ENCODE peak calls at places on chromosomes 12 and 14, in eight cellular contexts. One of them, this sample, is unnamed.

GRCh38 chr12:118059645-118060275 is 1.2 kb downstream of the WSB2 start:
- DNase-seq in amygdala: no peak
- DNase-seq in progenitor cell of endocrine pancreas: no peak
- DNase-seq in body of pancreas: no peak
- DNase-seq in cortex of kidney: no peak
- DNase-seq in NCI-H1930: no peak
- DNase-seq in GM19239: no peak
- DNase-seq in GM06990: no peak
- DNase-seq in this sample: no peak

GRCh38 chr14:56962431-56962830 is 152.2 kb upstream of the OTX2 start:
- DNase-seq in amygdala: no peak
- DNase-seq in progenitor cell of endocrine pancreas: no peak
- DNase-seq in body of pancreas: no peak
- DNase-seq in cortex of kidney: no peak
- DNase-seq in NCI-H1930: no peak
- DNase-seq in GM19239: no peak
- DNase-seq in GM06990: no peak
- DNase-seq in this sample: no peak

GRCh38 chr12:43099691-43100163 is 452.3 kb downstream of the ADAMTS20 start:
- DNase-seq in amygdala: no peak
- DNase-seq in progenitor cell of endocrine pancreas: no peak
- DNase-seq in body of pancreas: no peak
- DNase-seq in cortex of kidney: no peak
- DNase-seq in NCI-H1930: no peak
- DNase-seq in GM19239: no peak
- DNase-seq in GM06990: no peak
- DNase-seq in this sample: no peak

GRCh38 chr12:132429122-132429931 is 60.6 kb upstream of the FBRSL1 start:
- DNase-seq in amygdala: no peak
- DNase-seq in progenitor cell of endocrine pancreas: no peak
- DNase-seq in body of pancreas: peak
- DNase-seq in cortex of kidney: no peak
- DNase-seq in NCI-H1930: no peak
- DNase-seq in GM19239: no peak
- DNase-seq in GM06990: no peak
- DNase-seq in this sample: no peak

GRCh38 chr14:105414456-105415371 is 4.9 kb upstream of the MTA1 start:
- DNase-seq in amygdala: peak
- DNase-seq in progenitor cell of endocrine pancreas: peak
- DNase-seq in body of pancreas: peak
- DNase-seq in cortex of kidney: no peak
- DNase-seq in NCI-H1930: peak
- DNase-seq in GM19239: peak
- DNase-seq in GM06990: peak
- DNase-seq in this sample: peak

GRCh38 chr14:51724650-51725049 is 72.9 kb downstream of the FRMD6 start:
- DNase-seq in amygdala: no peak
- DNase-seq in progenitor cell of endocrine pancreas: no peak
- DNase-seq in body of pancreas: no peak
- DNase-seq in cortex of kidney: no peak
- DNase-seq in NCI-H1930: no peak
- DNase-seq in GM19239: no peak
- DNase-seq in GM06990: no peak
- DNase-seq in this sample: no peak

GRCh38 chr12:12523229-12523628 is 39.4 kb downstream of the DUSP16 start:
- DNase-seq in amygdala: no peak
- DNase-seq in progenitor cell of endocrine pancreas: no peak
- DNase-seq in body of pancreas: no peak
- DNase-seq in cortex of kidney: no peak
- DNase-seq in NCI-H1930: no peak
- DNase-seq in GM19239: no peak
- DNase-seq in GM06990: no peak
- DNase-seq in this sample: no peak

GRCh38 chr12:14960548-14961465 is 594 bp downstream of the ARHGDIB start:
- DNase-seq in amygdala: no peak
- DNase-seq in progenitor cell of endocrine pancreas: no peak
- DNase-seq in body of pancreas: no peak
- DNase-seq in cortex of kidney: no peak
- DNase-seq in NCI-H1930: no peak
- DNase-seq in GM19239: no peak
- DNase-seq in GM06990: peak
- DNase-seq in this sample: no peak

GRCh38 chr12:47818701-47819543 is 781 bp downstream of the HDAC7 start:
- DNase-seq in amygdala: peak
- DNase-seq in progenitor cell of endocrine pancreas: peak
- DNase-seq in body of pancreas: peak
- DNase-seq in cortex of kidney: no peak
- DNase-seq in NCI-H1930: no peak
- DNase-seq in GM19239: peak
- DNase-seq in GM06990: peak
- DNase-seq in this sample: peak

GRCh38 chr12:64178122-64178521 is 44.0 kb downstream of the KICS2 start:
- DNase-seq in amygdala: no peak
- DNase-seq in progenitor cell of endocrine pancreas: no peak
- DNase-seq in body of pancreas: no peak
- DNase-seq in cortex of kidney: no peak
- DNase-seq in NCI-H1930: no peak
- DNase-seq in GM19239: no peak
- DNase-seq in GM06990: no peak
- DNase-seq in this sample: no peak

GRCh38 chr14:68786491-68787234 is 6.2 kb downstream of the ZFP36L1 start:
- DNase-seq in amygdala: peak
- DNase-seq in progenitor cell of endocrine pancreas: no peak
- DNase-seq in body of pancreas: peak
- DNase-seq in cortex of kidney: no peak
- DNase-seq in NCI-H1930: no peak
- DNase-seq in GM19239: no peak
- DNase-seq in GM06990: no peak
- DNase-seq in this sample: no peak

GRCh38 chr12:123532021-123532420 is 1.5 kb downstream of the RILPL1 start:
- DNase-seq in amygdala: no peak
- DNase-seq in progenitor cell of endocrine pancreas: no peak
- DNase-seq in body of pancreas: no peak
- DNase-seq in cortex of kidney: no peak
- DNase-seq in NCI-H1930: no peak
- DNase-seq in GM19239: peak
- DNase-seq in GM06990: peak
- DNase-seq in this sample: peak

GRCh38 chr12:118350908-118351592 is 21.7 kb downstream of the TAOK3 start:
- DNase-seq in amygdala: no peak
- DNase-seq in progenitor cell of endocrine pancreas: no peak
- DNase-seq in body of pancreas: no peak
- DNase-seq in cortex of kidney: no peak
- DNase-seq in NCI-H1930: no peak
- DNase-seq in GM19239: no peak
- DNase-seq in GM06990: no peak
- DNase-seq in this sample: no peak

GRCh38 chr14:31950760-31951637 is 126.1 kb upstream of the ARHGAP5 start:
- DNase-seq in amygdala: no peak
- DNase-seq in progenitor cell of endocrine pancreas: peak
- DNase-seq in body of pancreas: no peak
- DNase-seq in cortex of kidney: no peak
- DNase-seq in NCI-H1930: no peak
- DNase-seq in GM19239: no peak
- DNase-seq in GM06990: no peak
- DNase-seq in this sample: no peak

GRCh38 chr12:9331218-9331626 is 123.0 kb upstream of the PZP start:
- DNase-seq in amygdala: peak
- DNase-seq in progenitor cell of endocrine pancreas: peak
- DNase-seq in body of pancreas: peak
- DNase-seq in cortex of kidney: no peak
- DNase-seq in NCI-H1930: peak
- DNase-seq in GM19239: peak
- DNase-seq in GM06990: peak
- DNase-seq in this sample: peak

GRCh38 chr14:100894416-100894815 is 9.1 kb downstream of the RTL1 start:
- DNase-seq in amygdala: no peak
- DNase-seq in progenitor cell of endocrine pancreas: no peak
- DNase-seq in body of pancreas: no peak
- DNase-seq in cortex of kidney: no peak
- DNase-seq in NCI-H1930: no peak
- DNase-seq in GM19239: no peak
- DNase-seq in GM06990: no peak
- DNase-seq in this sample: no peak

This sample was measured in frontal cortex.